ENCODE peak calls at places on chromosomes 13 and 19, in eight cellular contexts. One of them, this sample, is unnamed.

GRCh38 chr13:44768775-44769578 is 192.8 kb upstream of the TSC22D1 start:
- DNase-seq in NAMALWA: no peak
- DNase-seq in KG1: no peak
- DNase-seq in activated CD4-positive, alpha-beta T cell treated with anti-CD3 and anti-CD28 coated beads for 24 hours: peak
- DNase-seq in brain pericyte: no peak
- DNase-seq in lower lobe of right lung: no peak
- DNase-seq in NCI-H2029: no peak
- DNase-seq in caudate nucleus: no peak
- DNase-seq in this sample: no peak

GRCh38 chr19:44539236-44539819 is 9.9 kb upstream of the CEACAM20 start:
- DNase-seq in NCI-H2029: no peak
- DNase-seq in brain pericyte: no peak
- DNase-seq in NAMALWA: no peak
- DNase-seq in lower lobe of right lung: no peak
- DNase-seq in KG1: no peak
- DNase-seq in activated CD4-positive, alpha-beta T cell treated with anti-CD3 and anti-CD28 coated beads for 24 hours: no peak
- DNase-seq in caudate nucleus: no peak
- DNase-seq in this sample: no peak

GRCh38 chr19:12293771-12294307 is 844 bp downstream of the ZNF44 start:
- DNase-seq in brain pericyte: no peak
- DNase-seq in NAMALWA: peak
- DNase-seq in caudate nucleus: no peak
- DNase-seq in KG1: peak
- DNase-seq in lower lobe of right lung: peak
- DNase-seq in activated CD4-positive, alpha-beta T cell treated with anti-CD3 and anti-CD28 coated beads for 24 hours: peak
- DNase-seq in NCI-H2029: peak
- DNase-seq in this sample: peak

GRCh38 chr19:1136201-1136600 is 32.4 kb downstream of the GPX4 start:
- DNase-seq in caudate nucleus: no peak
- DNase-seq in lower lobe of right lung: no peak
- DNase-seq in brain pericyte: no peak
- DNase-seq in NAMALWA: peak
- DNase-seq in KG1: no peak
- DNase-seq in NCI-H2029: no peak
- DNase-seq in activated CD4-positive, alpha-beta T cell treated with anti-CD3 and anti-CD28 coated beads for 24 hours: no peak
- DNase-seq in this sample: no peak

GRCh38 chr19:37867831-37868230 is 38.6 kb downstream of the WDR87 start:
- DNase-seq in KG1: no peak
- DNase-seq in lower lobe of right lung: no peak
- DNase-seq in NAMALWA: no peak
- DNase-seq in brain pericyte: no peak
- DNase-seq in activated CD4-positive, alpha-beta T cell treated with anti-CD3 and anti-CD28 coated beads for 24 hours: no peak
- DNase-seq in caudate nucleus: no peak
- DNase-seq in NCI-H2029: no peak
- DNase-seq in this sample: no peak

GRCh38 chr19:1076951-1077350 is 10.0 kb downstream of the ARHGAP45 start:
- DNase-seq in lower lobe of right lung: peak
- DNase-seq in caudate nucleus: peak
- DNase-seq in KG1: peak
- DNase-seq in activated CD4-positive, alpha-beta T cell treated with anti-CD3 and anti-CD28 coated beads for 24 hours: peak
- DNase-seq in brain pericyte: no peak
- DNase-seq in NAMALWA: peak
- DNase-seq in NCI-H2029: peak
- DNase-seq in this sample: no peak

GRCh38 chr13:28147489-28147888 is 9.1 kb downstream of the PAN3 start:
- DNase-seq in NCI-H2029: no peak
- DNase-seq in NAMALWA: no peak
- DNase-seq in brain pericyte: no peak
- DNase-seq in lower lobe of right lung: no peak
- DNase-seq in caudate nucleus: no peak
- DNase-seq in activated CD4-positive, alpha-beta T cell treated with anti-CD3 and anti-CD28 coated beads for 24 hours: no peak
- DNase-seq in KG1: no peak
- DNase-seq in this sample: no peak

GRCh38 chr19:48397636-48398328 is 4.3 kb downstream of the GRIN2D start:
- DNase-seq in lower lobe of right lung: no peak
- DNase-seq in brain pericyte: no peak
- DNase-seq in KG1: no peak
- DNase-seq in caudate nucleus: no peak
- DNase-seq in NAMALWA: no peak
- DNase-seq in NCI-H2029: no peak
- DNase-seq in activated CD4-positive, alpha-beta T cell treated with anti-CD3 and anti-CD28 coated beads for 24 hours: no peak
- DNase-seq in this sample: no peak

GRCh38 chr13:50125306-50125555 is 110.0 kb downstream of the KCNRG start:
- DNase-seq in lower lobe of right lung: no peak
- DNase-seq in brain pericyte: no peak
- DNase-seq in caudate nucleus: no peak
- DNase-seq in activated CD4-positive, alpha-beta T cell treated with anti-CD3 and anti-CD28 coated beads for 24 hours: no peak
- DNase-seq in NCI-H2029: no peak
- DNase-seq in NAMALWA: peak
- DNase-seq in KG1: no peak
- DNase-seq in this sample: no peak

GRCh38 chr19:2394669-2395292 is 32.6 kb downstream of the TIMM13 start:
- DNase-seq in KG1: no peak
- DNase-seq in NCI-H2029: no peak
- DNase-seq in brain pericyte: no peak
- DNase-seq in NAMALWA: no peak
- DNase-seq in lower lobe of right lung: no peak
- DNase-seq in caudate nucleus: no peak
- DNase-seq in activated CD4-positive, alpha-beta T cell treated with anti-CD3 and anti-CD28 coated beads for 24 hours: no peak
- DNase-seq in this sample: no peak

GRCh38 chr19:2054763-2055162 is 3.7 kb upstream of the MKNK2 start:
- DNase-seq in lower lobe of right lung: no peak
- DNase-seq in NCI-H2029: no peak
- DNase-seq in caudate nucleus: no peak
- DNase-seq in brain pericyte: no peak
- DNase-seq in KG1: no peak
- DNase-seq in activated CD4-positive, alpha-beta T cell treated with anti-CD3 and anti-CD28 coated beads for 24 hours: no peak
- DNase-seq in NAMALWA: no peak
- DNase-seq in this sample: no peak

GRCh38 chr13:44620057-44620456 is 43.9 kb upstream of the TSC22D1 start:
- DNase-seq in lower lobe of right lung: no peak
- DNase-seq in NAMALWA: no peak
- DNase-seq in NCI-H2029: no peak
- DNase-seq in activated CD4-positive, alpha-beta T cell treated with anti-CD3 and anti-CD28 coated beads for 24 hours: no peak
- DNase-seq in caudate nucleus: no peak
- DNase-seq in KG1: no peak
- DNase-seq in brain pericyte: no peak
- DNase-seq in this sample: peak

GRCh38 chr19:7535993-7536685 is 622 bp downstream of the PNPLA6 start:
- DNase-seq in caudate nucleus: no peak
- DNase-seq in NAMALWA: no peak
- DNase-seq in brain pericyte: no peak
- DNase-seq in KG1: no peak
- DNase-seq in lower lobe of right lung: peak
- DNase-seq in NCI-H2029: no peak
- DNase-seq in activated CD4-positive, alpha-beta T cell treated with anti-CD3 and anti-CD28 coated beads for 24 hours: no peak
- DNase-seq in this sample: no peak

GRCh38 chr19:30214651-30215051 is 157.5 kb upstream of the ZNF536 start:
- DNase-seq in NCI-H2029: no peak
- DNase-seq in caudate nucleus: no peak
- DNase-seq in KG1: no peak
- DNase-seq in lower lobe of right lung: no peak
- DNase-seq in brain pericyte: no peak
- DNase-seq in NAMALWA: no peak
- DNase-seq in activated CD4-positive, alpha-beta T cell treated with anti-CD3 and anti-CD28 coated beads for 24 hours: no peak
- DNase-seq in this sample: no peak

GRCh38 chr19:14463747-14464146 is 11.4 kb downstream of the PTGER1 start:
- DNase-seq in lower lobe of right lung: no peak
- DNase-seq in NCI-H2029: no peak
- DNase-seq in activated CD4-positive, alpha-beta T cell treated with anti-CD3 and anti-CD28 coated beads for 24 hours: no peak
- DNase-seq in NAMALWA: no peak
- DNase-seq in brain pericyte: no peak
- DNase-seq in caudate nucleus: no peak
- DNase-seq in KG1: no peak
- DNase-seq in this sample: no peak

GRCh38 chr13:102707465-102707864 is 12.6 kb upstream of the METTL21C start:
- DNase-seq in caudate nucleus: no peak
- DNase-seq in NCI-H2029: peak
- DNase-seq in NAMALWA: no peak
- DNase-seq in KG1: no peak
- DNase-seq in activated CD4-positive, alpha-beta T cell treated with anti-CD3 and anti-CD28 coated beads for 24 hours: no peak
- DNase-seq in brain pericyte: peak
- DNase-seq in lower lobe of right lung: no peak
- DNase-seq in this sample: peak

GRCh38 chr19:46378268-46378667 is 31.4 kb downstream of the PPP5C start:
- DNase-seq in NAMALWA: no peak
- DNase-seq in KG1: no peak
- DNase-seq in brain pericyte: no peak
- DNase-seq in lower lobe of right lung: no peak
- DNase-seq in activated CD4-positive, alpha-beta T cell treated with anti-CD3 and anti-CD28 coated beads for 24 hours: no peak
- DNase-seq in NCI-H2029: no peak
- DNase-seq in caudate nucleus: no peak
- DNase-seq in this sample: no peak

GRCh38 chr19:41917676-41918075 is 10.6 kb downstream of the ERFL start:
- DNase-seq in caudate nucleus: no peak
- DNase-seq in NCI-H2029: no peak
- DNase-seq in brain pericyte: no peak
- DNase-seq in lower lobe of right lung: peak
- DNase-seq in activated CD4-positive, alpha-beta T cell treated with anti-CD3 and anti-CD28 coated beads for 24 hours: no peak
- DNase-seq in KG1: no peak
- DNase-seq in NAMALWA: no peak
- DNase-seq in this sample: no peak

GRCh38 chr19:28549680-28550277 is 663.2 kb downstream of the UQCRFS1 start:
- DNase-seq in KG1: no peak
- DNase-seq in NAMALWA: no peak
- DNase-seq in activated CD4-positive, alpha-beta T cell treated with anti-CD3 and anti-CD28 coated beads for 24 hours: no peak
- DNase-seq in NCI-H2029: no peak
- DNase-seq in brain pericyte: no peak
- DNase-seq in caudate nucleus: no peak
- DNase-seq in lower lobe of right lung: no peak
- DNase-seq in this sample: no peak

GRCh38 chr13:88014527-88014926 is 343.4 kb downstream of the SLITRK5 start:
- DNase-seq in brain pericyte: no peak
- DNase-seq in NAMALWA: no peak
- DNase-seq in lower lobe of right lung: no peak
- DNase-seq in caudate nucleus: no peak
- DNase-seq in KG1: no peak
- DNase-seq in activated CD4-positive, alpha-beta T cell treated with anti-CD3 and anti-CD28 coated beads for 24 hours: no peak
- DNase-seq in NCI-H2029: no peak
- DNase-seq in this sample: no peak

GRCh38 chr19:35673121-35673804 is 6.9 kb downstream of the UPK1A start:
- DNase-seq in brain pericyte: no peak
- DNase-seq in caudate nucleus: no peak
- DNase-seq in KG1: no peak
- DNase-seq in activated CD4-positive, alpha-beta T cell treated with anti-CD3 and anti-CD28 coated beads for 24 hours: peak
- DNase-seq in NAMALWA: no peak
- DNase-seq in NCI-H2029: no peak
- DNase-seq in lower lobe of right lung: no peak
- DNase-seq in this sample: peak

GRCh38 chr19:21677696-21678418 is 89.5 kb downstream of the ZNF100 start:
- DNase-seq in NCI-H2029: no peak
- DNase-seq in lower lobe of right lung: no peak
- DNase-seq in KG1: no peak
- DNase-seq in activated CD4-positive, alpha-beta T cell treated with anti-CD3 and anti-CD28 coated beads for 24 hours: no peak
- DNase-seq in caudate nucleus: no peak
- DNase-seq in brain pericyte: no peak
- DNase-seq in NAMALWA: no peak
- DNase-seq in this sample: no peak

GRCh38 chr19:52691737-52692136 is 43.1 kb downstream of the ZNF611 start:
- DNase-seq in caudate nucleus: no peak
- DNase-seq in lower lobe of right lung: no peak
- DNase-seq in activated CD4-positive, alpha-beta T cell treated with anti-CD3 and anti-CD28 coated beads for 24 hours: no peak
- DNase-seq in NAMALWA: peak
- DNase-seq in brain pericyte: no peak
- DNase-seq in KG1: no peak
- DNase-seq in NCI-H2029: no peak
- DNase-seq in this sample: no peak

GRCh38 chr19:49362048-49362925 is at the start of gene TEAD2:
- DNase-seq in caudate nucleus: no peak
- DNase-seq in activated CD4-positive, alpha-beta T cell treated with anti-CD3 and anti-CD28 coated beads for 24 hours: no peak
- DNase-seq in KG1: no peak
- DNase-seq in brain pericyte: no peak
- DNase-seq in lower lobe of right lung: peak
- DNase-seq in NAMALWA: peak
- DNase-seq in NCI-H2029: no peak
- DNase-seq in this sample: peak

GRCh38 chr19:15154002-15154612 is 46.7 kb downstream of the NOTCH3 start:
- DNase-seq in NAMALWA: peak
- DNase-seq in brain pericyte: no peak
- DNase-seq in KG1: peak
- DNase-seq in activated CD4-positive, alpha-beta T cell treated with anti-CD3 and anti-CD28 coated beads for 24 hours: no peak
- DNase-seq in NCI-H2029: peak
- DNase-seq in lower lobe of right lung: no peak
- DNase-seq in caudate nucleus: no peak
- DNase-seq in this sample: peak

GRCh38 chr13:76993021-76993420 is 1.1 kb downstream of the CLN5 start:
- DNase-seq in activated CD4-positive, alpha-beta T cell treated with anti-CD3 and anti-CD28 coated beads for 24 hours: no peak
- DNase-seq in brain pericyte: no peak
- DNase-seq in lower lobe of right lung: no peak
- DNase-seq in NAMALWA: no peak
- DNase-seq in KG1: no peak
- DNase-seq in NCI-H2029: no peak
- DNase-seq in caudate nucleus: no peak
- DNase-seq in this sample: no peak

GRCh38 chr19:17950310-17951150 is 16.4 kb upstream of the KCNN1 start:
- DNase-seq in NAMALWA: peak
- DNase-seq in KG1: no peak
- DNase-seq in NCI-H2029: no peak
- DNase-seq in caudate nucleus: no peak
- DNase-seq in activated CD4-positive, alpha-beta T cell treated with anti-CD3 and anti-CD28 coated beads for 24 hours: no peak
- DNase-seq in lower lobe of right lung: no peak
- DNase-seq in brain pericyte: no peak
- DNase-seq in this sample: no peak

GRCh38 chr13:91652389-91652788 is 254.0 kb downstream of the GPC5 start:
- DNase-seq in lower lobe of right lung: no peak
- DNase-seq in NCI-H2029: no peak
- DNase-seq in brain pericyte: no peak
- DNase-seq in activated CD4-positive, alpha-beta T cell treated with anti-CD3 and anti-CD28 coated beads for 24 hours: no peak
- DNase-seq in KG1: no peak
- DNase-seq in NAMALWA: no peak
- DNase-seq in caudate nucleus: no peak
- DNase-seq in this sample: peak

GRCh38 chr13:96946709-96947311 is 47.5 kb downstream of the OXGR1 start:
- DNase-seq in brain pericyte: no peak
- DNase-seq in NCI-H2029: no peak
- DNase-seq in KG1: no peak
- DNase-seq in activated CD4-positive, alpha-beta T cell treated with anti-CD3 and anti-CD28 coated beads for 24 hours: no peak
- DNase-seq in lower lobe of right lung: no peak
- DNase-seq in caudate nucleus: no peak
- DNase-seq in NAMALWA: no peak
- DNase-seq in this sample: no peak

GRCh38 chr19:3575260-3575741 is 2.6 kb downstream of the HMG20B start:
- DNase-seq in NCI-H2029: no peak
- DNase-seq in KG1: no peak
- DNase-seq in activated CD4-positive, alpha-beta T cell treated with anti-CD3 and anti-CD28 coated beads for 24 hours: no peak
- DNase-seq in NAMALWA: peak
- DNase-seq in caudate nucleus: no peak
- DNase-seq in lower lobe of right lung: no peak
- DNase-seq in brain pericyte: no peak
- DNase-seq in this sample: peak

GRCh38 chr13:39313721-39314120 is 275.5 kb downstream of the NHLRC3 start:
- DNase-seq in NCI-H2029: no peak
- DNase-seq in activated CD4-positive, alpha-beta T cell treated with anti-CD3 and anti-CD28 coated beads for 24 hours: no peak
- DNase-seq in KG1: no peak
- DNase-seq in caudate nucleus: no peak
- DNase-seq in brain pericyte: no peak
- DNase-seq in lower lobe of right lung: no peak
- DNase-seq in NAMALWA: no peak
- DNase-seq in this sample: no peak

GRCh38 chr13:48449656-48450055 is 36.7 kb upstream of the LPAR6 start:
- DNase-seq in NAMALWA: no peak
- DNase-seq in lower lobe of right lung: no peak
- DNase-seq in caudate nucleus: no peak
- DNase-seq in brain pericyte: no peak
- DNase-seq in NCI-H2029: no peak
- DNase-seq in activated CD4-positive, alpha-beta T cell treated with anti-CD3 and anti-CD28 coated beads for 24 hours: no peak
- DNase-seq in KG1: no peak
- DNase-seq in this sample: no peak

GRCh38 chr19:13505164-13505695 is 1.0 kb downstream of the CACNA1A start:
- DNase-seq in caudate nucleus: no peak
- DNase-seq in lower lobe of right lung: no peak
- DNase-seq in activated CD4-positive, alpha-beta T cell treated with anti-CD3 and anti-CD28 coated beads for 24 hours: no peak
- DNase-seq in NCI-H2029: no peak
- DNase-seq in NAMALWA: no peak
- DNase-seq in KG1: no peak
- DNase-seq in brain pericyte: no peak
- DNase-seq in this sample: no peak

GRCh38 chr13:83168575-83168974 is 713.7 kb downstream of the SLITRK1 start:
- DNase-seq in NAMALWA: no peak
- DNase-seq in caudate nucleus: no peak
- DNase-seq in NCI-H2029: no peak
- DNase-seq in activated CD4-positive, alpha-beta T cell treated with anti-CD3 and anti-CD28 coated beads for 24 hours: no peak
- DNase-seq in KG1: no peak
- DNase-seq in lower lobe of right lung: no peak
- DNase-seq in brain pericyte: no peak
- DNase-seq in this sample: no peak